ENCODE peak calls at places on chromosome X, in five cellular contexts. One of them, this sample, is unnamed.
A peak's percentile ranks its signal among the peaks of the same experiment; 100 is the strongest.

GRCh38 chrX:18288716-18289115 is 65.8 kb downstream of the SCML2 start:
- DNase-seq in cardiac muscle cell: no peak
- DNase-seq in AG09309: no peak
- DNase-seq in HFF-Myc: no peak
- DNase-seq in IMR-90: no peak
- DNase-seq in this sample: no peak

GRCh38 chrX:148872153-148872540 is 371.7 kb downstream of the AFF2 start:
- DNase-seq in HFF-Myc: no peak
- DNase-seq in IMR-90: no peak
- DNase-seq in AG09309: no peak
- DNase-seq in cardiac muscle cell: peak; percentile 33
- DNase-seq in this sample: no peak

GRCh38 chrX:153631931-153632611 is 14.9 kb upstream of the DUSP9 start:
- DNase-seq in AG09309: no peak
- DNase-seq in cardiac muscle cell: no peak
- DNase-seq in IMR-90: no peak
- DNase-seq in HFF-Myc: no peak
- DNase-seq in this sample: no peak

GRCh38 chrX:69128573-69128972 is 36.7 kb downstream of the PJA1 start:
- DNase-seq in AG09309: no peak
- DNase-seq in cardiac muscle cell: peak; percentile 52
- DNase-seq in IMR-90: no peak
- DNase-seq in HFF-Myc: no peak
- DNase-seq in this sample: no peak

GRCh38 chrX:69361286-69361926 is 142.7 kb upstream of the NALF2 start:
- DNase-seq in HFF-Myc: no peak
- DNase-seq in IMR-90: peak; percentile 1
- DNase-seq in AG09309: peak; percentile 40
- DNase-seq in cardiac muscle cell: peak; percentile 70
- DNase-seq in this sample: peak; percentile 24

GRCh38 chrX:103782640-103783039 is 6.0 kb downstream of the PLP1 start:
- DNase-seq in cardiac muscle cell: no peak
- DNase-seq in HFF-Myc: no peak
- DNase-seq in IMR-90: no peak
- DNase-seq in AG09309: no peak
- DNase-seq in this sample: no peak

GRCh38 chrX:68830486-68831404 is 1.9 kb downstream of the EFNB1 start:
- DNase-seq in IMR-90: no peak
- DNase-seq in AG09309: no peak
- DNase-seq in cardiac muscle cell: no peak
- DNase-seq in HFF-Myc: no peak
- DNase-seq in this sample: no peak

GRCh38 chrX:11899091-11899490 is 141.1 kb downstream of the MSL3 start:
- DNase-seq in HFF-Myc: no peak
- DNase-seq in cardiac muscle cell: peak; percentile 60
- DNase-seq in AG09309: no peak
- DNase-seq in IMR-90: no peak
- DNase-seq in this sample: no peak

GRCh38 chrX:71111141-71111843 is at the start of gene IL2RG:
- DNase-seq in HFF-Myc: no peak
- DNase-seq in AG09309: no peak
- DNase-seq in IMR-90: no peak
- DNase-seq in cardiac muscle cell: no peak
- DNase-seq in this sample: no peak

GRCh38 chrX:64894454-64895038 is 81.7 kb downstream of the ZC4H2 start:
- DNase-seq in HFF-Myc: no peak
- DNase-seq in IMR-90: peak; percentile 5
- DNase-seq in cardiac muscle cell: no peak
- DNase-seq in AG09309: no peak
- DNase-seq in this sample: no peak

GRCh38 chrX:103562801-103563200 is 22.5 kb upstream of the TCEAL4 start:
- DNase-seq in AG09309: no peak
- DNase-seq in IMR-90: no peak
- DNase-seq in HFF-Myc: no peak
- DNase-seq in cardiac muscle cell: no peak
- DNase-seq in this sample: no peak

GRCh38 chrX:41090568-41091238 is 5.5 kb downstream of the USP9X start:
- DNase-seq in IMR-90: peak; percentile 35
- DNase-seq in AG09309: no peak
- DNase-seq in HFF-Myc: no peak
- DNase-seq in cardiac muscle cell: peak; percentile 17
- DNase-seq in this sample: no peak
- H3K4me3 ChIP-seq in IMR-90: no peak overlapping the region
- H3K4me3 ChIP-seq in AG09309: no peak overlapping the region
- H3K4me3 ChIP-seq in HFF-Myc: no peak overlapping the region
- H3K4me3 ChIP-seq in cardiac muscle cell: no peak overlapping the region
- H3K4me3 ChIP-seq in this sample: no peak overlapping the region

DNA sequence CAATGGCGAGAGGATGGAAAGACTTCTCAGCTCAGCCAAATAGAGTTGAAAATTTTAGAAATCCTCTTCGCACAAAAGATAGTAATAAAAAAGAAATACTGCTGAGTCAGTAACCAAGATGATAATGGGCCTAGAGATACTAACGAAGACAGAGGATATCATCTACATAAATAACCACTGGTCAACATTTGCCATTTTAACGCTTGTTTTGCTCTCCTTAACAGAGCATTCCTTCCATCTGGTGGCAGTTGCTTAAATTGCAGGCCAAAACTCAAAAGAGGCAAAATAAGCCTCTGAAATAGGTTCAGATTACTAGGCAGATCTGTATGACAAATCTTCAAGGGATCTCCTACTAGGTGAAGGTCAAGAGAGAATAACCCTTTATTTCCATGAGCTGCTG is 51.7 kb upstream of the MCF2 start:
- DNase-seq in cardiac muscle cell: peak; percentile 39
- DNase-seq in AG09309: no peak
- DNase-seq in IMR-90: peak; percentile 42
- DNase-seq in HFF-Myc: no peak
- DNase-seq in this sample: no peak
- TF ChIP-seq CTCF in cardiac muscle cell: peak; percentile 43
- TF ChIP-seq CTCF in AG09309: peak; percentile 49
- TF ChIP-seq CTCF in IMR-90: peak; percentile 57
- TF ChIP-seq CTCF in HFF-Myc: peak; percentile 38
- TF ChIP-seq CTCF in this sample: peak; percentile 14

GRCh38 chrX:109992203-109992602 is 10.7 kb upstream of the TMEM164 start:
- DNase-seq in IMR-90: no peak
- DNase-seq in cardiac muscle cell: no peak
- DNase-seq in HFF-Myc: no peak
- DNase-seq in AG09309: no peak
- DNase-seq in this sample: no peak
- H3K4me3 ChIP-seq in IMR-90: no peak overlapping the region
- H3K4me3 ChIP-seq in cardiac muscle cell: no peak overlapping the region
- H3K4me3 ChIP-seq in HFF-Myc: no peak overlapping the region
- H3K4me3 ChIP-seq in AG09309: no peak overlapping the region
- H3K4me3 ChIP-seq in this sample: no peak overlapping the region

DNA sequence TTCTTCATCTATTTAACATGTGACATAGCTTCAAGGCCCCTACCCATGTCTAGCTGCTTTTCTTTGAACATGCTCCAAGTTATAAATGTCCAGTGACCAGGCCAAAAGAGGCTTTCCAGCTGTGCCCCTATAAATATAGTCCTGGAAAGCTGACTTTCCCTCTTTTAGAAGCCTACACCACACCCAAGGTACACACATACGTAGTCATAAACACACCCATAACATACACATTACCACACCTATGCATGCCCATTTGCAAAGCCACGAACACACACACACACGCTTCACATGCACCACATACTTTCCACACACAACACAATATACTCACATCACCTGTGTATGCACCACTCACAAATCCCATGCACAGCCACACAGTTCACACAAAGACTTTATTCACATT is 2.0 kb downstream of the ARHGAP36 start:
- DNase-seq in HFF-Myc: no peak
- DNase-seq in IMR-90: no peak
- DNase-seq in AG09309: no peak
- DNase-seq in cardiac muscle cell: no peak
- DNase-seq in this sample: no peak
- TF ChIP-seq CTCF in HFF-Myc: no peak
- TF ChIP-seq CTCF in IMR-90: no peak
- TF ChIP-seq CTCF in AG09309: no peak
- TF ChIP-seq CTCF in cardiac muscle cell: no peak
- TF ChIP-seq CTCF in this sample: no peak

GRCh38 chrX:1466971-1467561 is 14.4 kb upstream of the ASMTL start:
- DNase-seq in IMR-90: no peak
- DNase-seq in HFF-Myc: no peak
- DNase-seq in cardiac muscle cell: no peak
- DNase-seq in AG09309: no peak
- DNase-seq in this sample: no peak

GRCh38 chrX:1463581-1464281 is 11.0 kb upstream of the ASMTL start:
- DNase-seq in HFF-Myc: no peak
- DNase-seq in cardiac muscle cell: no peak
- DNase-seq in IMR-90: no peak
- DNase-seq in AG09309: no peak
- DNase-seq in this sample: no peak

GRCh38 chrX:1466232-1466661 is 13.5 kb upstream of the ASMTL start:
- DNase-seq in AG09309: no peak
- DNase-seq in cardiac muscle cell: no peak
- DNase-seq in IMR-90: no peak
- DNase-seq in HFF-Myc: no peak
- DNase-seq in this sample: no peak

GRCh38 chrX:1464282-1465131 is 11.8 kb upstream of the ASMTL start:
- DNase-seq in HFF-Myc: no peak
- DNase-seq in AG09309: no peak
- DNase-seq in IMR-90: no peak
- DNase-seq in cardiac muscle cell: no peak
- DNase-seq in this sample: no peak

GRCh38 chrX:1465261-1466231 is 12.8 kb upstream of the ASMTL start:
- DNase-seq in IMR-90: no peak
- DNase-seq in HFF-Myc: no peak
- DNase-seq in AG09309: no peak
- DNase-seq in cardiac muscle cell: no peak
- DNase-seq in this sample: no peak
- H3K4me3 ChIP-seq in IMR-90: no peak overlapping the region
- H3K4me3 ChIP-seq in HFF-Myc: no peak overlapping the region
- H3K4me3 ChIP-seq in AG09309: no peak overlapping the region
- H3K4me3 ChIP-seq in cardiac muscle cell: no peak overlapping the region
- H3K4me3 ChIP-seq in this sample: no peak overlapping the region

GRCh38 chrX:90040807-90041206 is 119.1 kb downstream of the TGIF2LX start:
- DNase-seq in AG09309: no peak
- DNase-seq in HFF-Myc: no peak
- DNase-seq in cardiac muscle cell: no peak
- DNase-seq in IMR-90: no peak
- DNase-seq in this sample: no peak
- TF ChIP-seq CTCF in AG09309: no peak
- TF ChIP-seq CTCF in HFF-Myc: no peak
- TF ChIP-seq CTCF in cardiac muscle cell: no peak
- TF ChIP-seq CTCF in IMR-90: no peak
- TF ChIP-seq CTCF in this sample: no peak

DNA sequence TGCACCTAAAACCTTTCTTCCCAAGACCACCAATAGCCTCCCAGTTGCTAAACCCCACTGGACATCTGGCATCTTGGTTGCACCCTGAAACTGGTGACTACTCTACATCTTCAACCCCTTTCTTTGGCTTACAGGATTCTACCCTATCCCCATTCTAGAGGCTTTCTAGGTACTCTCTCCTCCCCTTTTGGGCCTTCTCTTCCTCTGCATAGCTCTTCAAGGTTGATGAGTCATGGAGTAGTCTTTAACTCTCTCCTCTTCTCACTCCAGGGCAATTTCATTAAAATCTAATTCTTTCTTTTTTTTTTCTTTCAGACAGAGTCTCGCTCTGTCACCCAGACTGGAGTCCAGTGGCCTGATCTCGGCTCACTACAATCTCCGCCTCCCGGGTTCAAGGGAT is 16.8 kb downstream of the APOO start:
- DNase-seq in HFF-Myc: no peak
- DNase-seq in cardiac muscle cell: no peak
- DNase-seq in IMR-90: no peak
- DNase-seq in AG09309: no peak
- DNase-seq in this sample: no peak
- H3K4me3 ChIP-seq in HFF-Myc: no peak overlapping the region
- H3K4me3 ChIP-seq in cardiac muscle cell: no peak overlapping the region
- H3K4me3 ChIP-seq in IMR-90: no peak overlapping the region
- H3K4me3 ChIP-seq in AG09309: no peak overlapping the region
- H3K4me3 ChIP-seq in this sample: no peak overlapping the region

DNA sequence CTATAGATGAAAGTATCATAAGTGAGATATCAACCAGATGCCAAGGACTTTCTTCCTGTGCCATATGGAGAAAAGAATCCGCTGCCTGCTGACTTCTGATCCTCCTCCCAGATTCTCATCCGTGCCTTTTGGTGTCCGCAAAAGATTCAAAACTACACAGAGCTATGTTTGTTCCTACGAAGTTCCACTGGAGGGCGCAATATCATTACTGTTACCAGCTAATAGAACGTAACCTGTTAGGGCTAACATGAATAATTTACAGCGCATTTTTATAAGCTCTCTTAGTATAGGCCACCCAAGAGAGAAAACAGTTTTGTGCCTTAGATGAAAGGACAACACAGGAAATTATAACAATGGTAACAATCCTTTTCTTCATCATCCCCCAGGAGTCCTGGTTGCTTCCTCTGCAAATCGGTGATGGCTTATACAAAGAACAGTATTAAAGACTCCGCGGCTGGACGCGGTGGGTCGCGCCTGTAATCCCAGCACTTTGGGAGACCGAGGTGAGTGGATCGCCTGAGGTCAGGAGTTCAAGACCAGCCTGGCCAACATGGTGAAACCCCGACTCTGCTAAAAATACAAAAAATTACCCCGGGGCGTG is 22.8 kb upstream of the CENPVL3 start:
- DNase-seq in AG09309: peak; percentile 3
- DNase-seq in IMR-90: peak; percentile 60
- DNase-seq in cardiac muscle cell: peak; percentile 71
- DNase-seq in HFF-Myc: peak; percentile 12
- DNase-seq in this sample: peak; percentile 9
- TF ChIP-seq CTCF in AG09309: peak; percentile 51
- TF ChIP-seq CTCF in IMR-90: peak; percentile 59
- TF ChIP-seq CTCF in cardiac muscle cell: peak; percentile 51
- TF ChIP-seq CTCF in HFF-Myc: peak; percentile 42
- TF ChIP-seq CTCF in this sample: no peak